ENCODE peak calls at places on chromosomes 5 and 9, in six cellular contexts. G is breast epithelium, W is tibial nerve, M is testis, U is IMR-90, L is RWPE1. O is an unnamed sample.

GRCh38 chr5:69032009-69032408 is 61.8 kb upstream of the SLC30A5 start:
- DNase-seq in W (no peak), L (no peak), M (no peak), G (no peak), U (no peak), O (no peak)

GRCh38 chr5:143541943-143542797 is 138.7 kb upstream of the NR3C1 start:
- DNase-seq in U (no peak), L (no peak), W (no peak), M (no peak), G (no peak), O (no peak)

GRCh38 chr5:106595864-106596263 is 1074.9 kb downstream of the EFNA5 start:
- DNase-seq in L (no peak), U (no peak), W (no peak), G (no peak), M (no peak), O (no peak)

GRCh38 chr5:1763548-1763911 is 36.1 kb downstream of the MRPL36 start:
- DNase-seq in L (peak), U (peak), G (peak), M (peak), W (peak), O (peak)

GRCh38 chr9:136187197-136187596 is 17.7 kb downstream of the LHX3 start:
- DNase-seq in U (no peak), G (no peak), M (no peak), W (no peak), L (no peak), O (no peak)

GRCh38 chr5:109652096-109652495 is 37.6 kb upstream of the MAN2A1 start:
- DNase-seq in M (no peak), L (no peak), G (no peak), W (no peak), U (no peak), O (no peak)

GRCh38 chr9:80793706-80794105 is 895.6 kb downstream of the TLE1 start:
- DNase-seq in G (no peak), M (no peak), W (no peak), L (no peak), U (no peak), O (no peak)

GRCh38 chr5:75017971-75018370 is 34.4 kb downstream of the GCNT4 start:
- DNase-seq in L (no peak), M (no peak), G (no peak), U (no peak), W (no peak), O (no peak)

GRCh38 chr9:27540537-27540936 is 10.9 kb upstream of the MOB3B start:
- DNase-seq in U (peak), G (no peak), M (no peak), L (no peak), W (no peak), O (no peak)

GRCh38 chr9:35195683-35196082 is 33.9 kb downstream of the UNC13B start:
- DNase-seq in L (no peak), U (peak), G (no peak), M (no peak), W (no peak), O (no peak)

GRCh38 chr5:93677344-93678021 is 63.9 kb downstream of the POU5F2 start:
- DNase-seq in L (peak), U (peak), W (peak), M (peak), G (no peak), O (no peak)

GRCh38 chr9:120839146-120839545 is 3.6 kb downstream of the PSMD5 start:
- DNase-seq in M (no peak), U (peak), G (no peak), W (no peak), L (no peak), O (no peak)

GRCh38 chr9:93900971-93901861 is 53.9 kb downstream of the BARX1 start:
- DNase-seq in U (no peak), L (no peak), W (no peak), M (no peak), G (no peak), O (peak)

GRCh38 chr5:158739941-158740340 is 359.8 kb downstream of the EBF1 start:
- DNase-seq in M (peak), W (no peak), U (no peak), G (no peak), L (no peak), O (no peak)

GRCh38 chr9:35912791-35913400 is 3.6 kb downstream of the SPAAR start:
- DNase-seq in G (no peak), M (no peak), U (no peak), W (no peak), L (no peak), O (no peak)

GRCh38 chr9:107918749-107919148 is 429.2 kb upstream of the KLF4 start:
- DNase-seq in U (no peak), M (no peak), G (no peak), W (no peak), L (no peak), O (no peak)

GRCh38 chr5:143213851-143214363 is 189.6 kb downstream of the NR3C1 start:
- DNase-seq in M (no peak), L (no peak), G (no peak), W (no peak), U (peak), O (no peak)

GRCh38 chr9:85310531-85311070 is 431.2 kb downstream of the AGTPBP1 start:
- DNase-seq in L (no peak), W (no peak), U (no peak), G (no peak), M (no peak), O (no peak)

GRCh38 chr9:19642256-19642655 is 146.6 kb downstream of the SLC24A2 start:
- DNase-seq in M (no peak), W (no peak), G (no peak), L (no peak), U (no peak), O (no peak)

GRCh38 chr9:92887880-92888338 is 10.1 kb upstream of the ZNF484 start:
- DNase-seq in U (no peak), L (no peak), W (no peak), M (no peak), G (no peak), O (no peak)

GRCh38 chr5:95262933-95263660 is 21.8 kb downstream of the MCTP1 start:
- DNase-seq in G (no peak), U (no peak), W (no peak), L (no peak), M (no peak), O (no peak)

GRCh38 chr5:146218163-146218562 is 14.8 kb downstream of the RBM27 start:
- DNase-seq in M (no peak), L (no peak), G (no peak), W (no peak), U (no peak), O (no peak)

GRCh38 chr5:180327166-180327565 is 26.0 kb downstream of the GFPT2 start:
- DNase-seq in M (no peak), W (no peak), L (no peak), U (no peak), G (no peak), O (no peak)

GRCh38 chr5:90359073-90359804 is 50.3 kb downstream of the CETN3 start:
- DNase-seq in M (peak), G (no peak), U (no peak), L (no peak), W (no peak), O (no peak)

GRCh38 chr9:38234479-38234878 is 158.0 kb upstream of the ALDH1B1 start:
- DNase-seq in L (no peak), W (no peak), G (no peak), U (no peak), M (no peak), O (no peak)

GRCh38 chr5:100787648-100788047 is 115.4 kb downstream of the ST8SIA4 start:
- DNase-seq in M (no peak), G (no peak), U (no peak), L (no peak), W (no peak), O (no peak)

GRCh38 chr9:131478421-131478868 is 24.3 kb upstream of the POMT1 start:
- DNase-seq in U (no peak), L (peak), M (peak), W (no peak), G (no peak), O (no peak)

GRCh38 chr9:114626415-114627029 is 15.4 kb downstream of the TMEM268 start:
- DNase-seq in G (no peak), L (no peak), U (no peak), W (no peak), M (no peak), O (no peak)

GRCh38 chr5:131633830-131634229 is 1.2 kb downstream of the RAPGEF6 start:
- DNase-seq in W (no peak), G (no peak), M (no peak), L (no peak), U (no peak), O (no peak)

GRCh38 chr5:138927979-138928378 is 52.8 kb upstream of the LRRTM2 start:
- DNase-seq in G (no peak), W (no peak), U (peak), L (no peak), M (peak), O (no peak)

GRCh38 chr9:22039258-22039657 is 30.2 kb upstream of the CDKN2B start:
- DNase-seq in M (no peak), U (no peak), G (no peak), L (no peak), W (no peak), O (no peak)

GRCh38 chr5:40481226-40481625 is 198.5 kb upstream of the PTGER4 start:
- DNase-seq in M (no peak), G (no peak), W (no peak), L (peak), U (peak), O (no peak)

DNA sequence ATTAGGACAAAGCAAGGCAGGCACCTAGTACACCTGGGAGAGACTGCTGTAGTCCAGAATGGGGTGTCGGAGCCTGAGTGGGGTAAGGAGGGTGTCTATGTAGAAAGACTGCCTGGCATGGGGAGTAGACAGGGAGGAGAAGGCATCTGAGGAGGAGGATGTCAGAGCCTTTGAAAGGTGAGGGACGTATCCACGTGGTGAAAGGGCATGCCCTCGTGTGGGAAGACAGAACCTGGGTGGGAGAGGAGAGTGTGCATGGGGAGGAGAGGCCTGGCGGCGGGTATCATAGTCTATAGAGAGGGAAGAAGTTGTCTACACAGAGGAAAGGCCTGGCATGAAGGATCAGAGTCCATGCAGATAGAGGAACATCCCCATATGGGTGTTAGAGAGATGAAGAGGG is 91.8 kb downstream of the NDFIP1 start:
- DNase-seq in M (no peak), W (no peak), U (no peak), G (no peak), L (no peak), O (no peak)
- TF ChIP-seq CTCF in M (no peak), W (no peak), U (no peak), G (no peak), L (no peak), O (no peak)

GRCh38 chr5:170648546-170648945 is 135.0 kb upstream of the GABRP start:
- DNase-seq in U (peak), L (peak), G (no peak), W (no peak), M (no peak), O (no peak)
- TF ChIP-seq CTCF in U (no peak), L (no peak), G (no peak), W (no peak), M (no peak), O (no peak)

DNA sequence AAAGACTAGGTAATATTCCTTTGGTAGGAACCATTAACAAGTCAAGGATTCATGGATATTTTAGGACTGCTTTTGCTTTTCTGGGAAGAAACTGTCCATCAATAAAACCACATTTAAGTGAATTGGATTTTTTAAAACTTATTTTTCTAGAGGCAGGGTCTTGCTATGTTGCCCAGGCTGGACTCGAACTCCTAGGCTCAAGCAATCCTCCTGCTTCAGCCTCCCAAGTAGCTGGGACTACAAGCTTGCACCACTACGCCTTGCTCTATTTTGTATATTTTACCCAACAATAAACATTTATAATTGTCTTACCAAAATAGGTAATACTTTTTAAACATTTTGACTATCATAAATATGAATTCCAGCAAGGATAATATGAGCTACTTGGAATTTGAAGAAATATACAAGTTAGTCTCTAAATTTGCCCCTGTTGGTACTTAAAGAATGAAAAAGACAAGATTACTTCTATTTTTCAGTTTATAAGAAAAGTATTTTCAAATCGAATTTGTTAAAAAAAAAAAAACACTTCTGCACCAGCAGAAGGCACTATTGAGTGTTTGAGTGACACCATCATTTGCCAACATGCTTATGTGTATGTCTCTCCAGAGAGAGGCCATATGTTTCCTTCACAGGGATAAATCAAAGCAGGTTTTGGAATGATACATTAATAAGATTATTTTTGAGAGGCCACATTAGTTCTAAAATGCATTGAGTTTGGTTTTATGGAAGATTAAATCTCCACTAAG is 60.0 kb upstream of the CARTPT start:
- DNase-seq in W (no peak), L (no peak), M (no peak), G (no peak), U (no peak), O (no peak)
- TF ChIP-seq CTCF in W (no peak), L (no peak), M (no peak), G (no peak), U (no peak), O (no peak)

GRCh38 chr9:98706651-98707103 is 2.1 kb downstream of the GABBR2 start:
- DNase-seq in W (no peak), G (no peak), M (no peak), L (no peak), U (peak), O (no peak)

GRCh38 chr9:98708103-98708932 is 417 bp downstream of the GABBR2 start:
- DNase-seq in U (no peak), W (no peak), L (peak), M (no peak), G (no peak), O (no peak)

GRCh38 chr9:98709968-98710965 is 1.5 kb upstream of the GABBR2 start:
- DNase-seq in M (peak), G (no peak), W (no peak), U (peak), L (peak), O (no peak)

GRCh38 chr9:98708933-98709911 is at the start of gene GABBR2:
- DNase-seq in L (no peak), G (no peak), U (peak), W (no peak), M (no peak), O (no peak)

GRCh38 chr9:98707158-98708102 is 1.3 kb downstream of the GABBR2 start:
- DNase-seq in M (peak), L (peak), U (peak), W (no peak), G (no peak), O (no peak)
- TF ChIP-seq CTCF in M (no peak), L (no peak), U (peak), W (no peak), G (no peak), O (no peak)

GRCh38 chr9:14018061-14018460 is 295.9 kb downstream of the NFIB start:
- DNase-seq in W (no peak), M (no peak), G (no peak), U (peak), L (peak), O (no peak)
- TF ChIP-seq CTCF in W (no peak), M (no peak), G (no peak), U (no peak), L (no peak), O (no peak)

DNA sequence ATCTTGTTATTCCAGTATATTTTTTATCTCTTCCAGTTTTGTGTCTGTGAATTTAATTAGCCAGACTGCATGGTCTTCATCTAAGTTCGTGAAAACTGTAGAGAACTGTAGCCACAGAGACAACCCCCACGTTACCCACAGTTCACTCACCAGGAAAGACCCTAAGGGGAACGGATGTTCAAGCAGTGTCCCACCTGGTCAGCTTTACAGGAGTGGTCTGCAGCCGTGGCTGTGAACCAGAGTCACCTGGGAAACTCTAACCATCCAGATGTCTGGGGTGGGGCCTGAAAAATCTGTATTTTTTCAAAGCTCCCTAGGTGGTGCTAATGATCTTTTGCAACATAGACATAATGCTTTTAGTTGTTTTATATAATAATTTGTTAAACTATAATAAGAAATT is 47.6 kb upstream of the ANGPTL2 start:
- DNase-seq in L (no peak), M (peak), U (no peak), W (no peak), G (no peak), O (no peak)
- TF ChIP-seq CTCF in L (no peak), M (no peak), U (no peak), W (no peak), G (no peak), O (no peak)